ENCODE peak calls at places on chromosomes 6 and 20, in five cellular contexts. K is GM12865; G is neural crest cell; Q is GM04504; I is stimulated activated CD4-positive, alpha-beta T cell treated with anti-CD3 and anti-CD28 coated beads, Interleukin-15, amount 100 ng/mL, for 1 hour. B is an unnamed sample.

GRCh38 chr20:50845566-50846211 is 50.8 kb downstream of the BCAS4 start:
- DNase-seq in G (no peak), I (no peak), K (no peak), Q (no peak), B (no peak)

GRCh38 chr6:89221971-89222887 is 5.1 kb upstream of the GABRR1 start:
- DNase-seq in G (no peak), K (no peak), Q (no peak), I (no peak), B (no peak)

GRCh38 chr6:122180132-122180531 is 219.3 kb upstream of the HSF2 start:
- DNase-seq in I (no peak), K (no peak), G (no peak), Q (no peak), B (no peak)

GRCh38 chr6:140669321-140669720 is 1294.9 kb upstream of the CITED2 start:
- DNase-seq in Q (no peak), I (no peak), G (no peak), K (no peak), B (no peak)

GRCh38 chr6:75493400-75494064 is at the start of gene FILIP1:
- DNase-seq in Q (no peak), I (no peak), G (no peak), K (peak), B (peak)

GRCh38 chr20:62595491-62595890 is 46.8 kb upstream of the SLCO4A1 start:
- DNase-seq in I (no peak), Q (no peak), K (no peak), G (no peak), B (peak)

GRCh38 chr6:32152414-32153251 is 894 bp upstream of the PRRT1 start:
- DNase-seq in Q (no peak), I (no peak), K (no peak), G (no peak), B (no peak)

GRCh38 chr6:101490857-101491256 is 97.3 kb downstream of the GRIK2 start:
- DNase-seq in Q (no peak), G (no peak), K (no peak), I (no peak), B (no peak)

GRCh38 chr6:135853986-135854385 is 2.5 kb downstream of the PDE7B start:
- DNase-seq in Q (no peak), I (no peak), K (no peak), G (no peak), B (no peak)

GRCh38 chr6:21885532-21886089 is 292.1 kb downstream of the SOX4 start:
- DNase-seq in G (peak), Q (peak), K (no peak), I (no peak), B (no peak)

GRCh38 chr6:101722481-101722880 is 329.0 kb downstream of the GRIK2 start:
- DNase-seq in I (no peak), K (no peak), G (no peak), Q (peak), B (no peak)

GRCh38 chr6:124535746-124536145 is 426.5 kb upstream of the RNF217 start:
- DNase-seq in Q (no peak), I (no peak), K (no peak), G (no peak), B (no peak)

GRCh38 chr20:3239867-3240775 is 1.1 kb upstream of the SLC4A11 start:
- DNase-seq in Q (no peak), G (no peak), K (no peak), I (no peak), B (no peak)

GRCh38 chr20:23782366-23782983 is 31.7 kb upstream of the CST1 start:
- DNase-seq in G (peak), K (peak), Q (no peak), I (no peak), B (peak)

GRCh38 chr6:139920027-139920851 is 545.8 kb upstream of the CITED2 start:
- DNase-seq in K (no peak), Q (no peak), G (no peak), I (no peak), B (no peak)

GRCh38 chr20:16493486-16493885 is 79.8 kb downstream of the KIF16B start:
- DNase-seq in G (no peak), I (no peak), K (no peak), Q (no peak), B (no peak)

GRCh38 chr20:18272451-18272850 is 15.9 kb upstream of the ZNF133 start:
- DNase-seq in G (no peak), I (no peak), Q (no peak), K (no peak), B (no peak)

GRCh38 chr6:47924001-47924400 is 142.2 kb downstream of the OPN5 start:
- DNase-seq in Q (no peak), G (no peak), K (no peak), I (no peak), B (no peak)

GRCh38 chr20:49712918-49713778 is 530 bp downstream of the B4GALT5 start:
- DNase-seq in K (peak), G (peak), Q (no peak), I (no peak), B (peak)

GRCh38 chr6:108565091-108565766 is 4.5 kb downstream of the FOXO3 start:
- DNase-seq in I (no peak), Q (no peak), K (peak), G (no peak), B (no peak)

GRCh38 chr6:72798196-72798595 is 176.3 kb downstream of the KCNQ5 start:
- DNase-seq in Q (no peak), K (no peak), I (no peak), G (no peak), B (no peak)

GRCh38 chr6:56380476-56380875 is 133.1 kb upstream of the COL21A1 start:
- DNase-seq in I (no peak), Q (no peak), K (no peak), G (no peak), B (no peak)

GRCh38 chr20:38181971-38182370 is 16.9 kb upstream of the TGM2 start:
- DNase-seq in I (no peak), Q (no peak), K (no peak), G (no peak), B (no peak)

GRCh38 chr6:87747646-87748045 is 45.6 kb upstream of the AKIRIN2 start:
- DNase-seq in I (no peak), G (no peak), Q (no peak), K (peak), B (no peak)

GRCh38 chr6:169420912-169421543 is 167.4 kb upstream of the THBS2 start:
- DNase-seq in K (peak), I (no peak), G (peak), Q (no peak), B (peak)

GRCh38 chr20:31605902-31606677 is 1.0 kb downstream of the ID1 start:
- DNase-seq in Q (no peak), G (peak), I (no peak), K (no peak), B (no peak)

GRCh38 chr6:121335111-121336008 is 1.1 kb upstream of the TBC1D32 start:
- DNase-seq in G (no peak), Q (no peak), K (no peak), I (no peak), B (no peak)

GRCh38 chr6:41964201-41964887 is 22.7 kb upstream of the CCND3 start:
- DNase-seq in I (no peak), K (peak), Q (no peak), G (no peak), B (no peak)

GRCh38 chr6:8539446-8539845 is 104.1 kb upstream of the SLC35B3 start:
- DNase-seq in G (no peak), K (peak), I (no peak), Q (no peak), B (no peak)

GRCh38 chr6:107894821-107895396 is 63.1 kb downstream of the SEC63 start:
- DNase-seq in K (peak), Q (no peak), I (no peak), G (no peak), B (no peak)

GRCh38 chr6:41638801-41639555 is 710 bp downstream of the MDFI start:
- DNase-seq in I (no peak), G (peak), Q (no peak), K (no peak), B (no peak)

B was measured in body of pancreas.